ENCODE peak calls at places on chromosomes 5 and 9, in nine cellular contexts. One of them, this sample, is unnamed.

GRCh38 chr9:117080996-117081395 is 333.9 kb downstream of the ASTN2 start:
- DNase-seq in cardiac fibroblast: no peak
- DNase-seq in progenitor cell of endocrine pancreas: no peak
- DNase-seq in NB4: no peak
- DNase-seq in AG04450: no peak
- DNase-seq in GM20000: no peak
- DNase-seq in endothelial cell of umbilical vein: no peak
- DNase-seq in PC-3: no peak
- DNase-seq in transverse colon: no peak
- DNase-seq in this sample: no peak

GRCh38 chr9:137441289-137441934 is at the start of gene ENTPD8:
- DNase-seq in cardiac fibroblast: no peak
- DNase-seq in GM20000: peak; percentile 71
- DNase-seq in AG04450: no peak
- DNase-seq in NB4: peak; percentile 48
- DNase-seq in progenitor cell of endocrine pancreas: peak; percentile 83
- DNase-seq in transverse colon: peak; percentile 89
- DNase-seq in endothelial cell of umbilical vein: no peak
- DNase-seq in PC-3: peak; percentile 60
- DNase-seq in this sample: no peak

GRCh38 chr5:136036991-136037705 is 8.4 kb downstream of the TGFBI start:
- DNase-seq in NB4: peak; percentile 89
- DNase-seq in cardiac fibroblast: peak; percentile 49
- DNase-seq in PC-3: peak; percentile 89
- DNase-seq in progenitor cell of endocrine pancreas: no peak
- DNase-seq in AG04450: no peak
- DNase-seq in GM20000: no peak
- DNase-seq in transverse colon: peak; percentile 48
- DNase-seq in endothelial cell of umbilical vein: peak; percentile 58
- DNase-seq in this sample: peak; percentile 63

GRCh38 chr5:35089688-35090314 is 42.1 kb upstream of the AGXT2 start:
- DNase-seq in transverse colon: peak; percentile 72
- DNase-seq in progenitor cell of endocrine pancreas: peak; percentile 34
- DNase-seq in endothelial cell of umbilical vein: peak; percentile 38
- DNase-seq in AG04450: peak; percentile 8
- DNase-seq in PC-3: peak; percentile 88
- DNase-seq in cardiac fibroblast: peak; percentile 81
- DNase-seq in GM20000: peak; percentile 49
- DNase-seq in NB4: peak; percentile 67
- DNase-seq in this sample: peak; percentile 68

GRCh38 chr9:87337335-87338074 is 160.2 kb upstream of the DAPK1 start:
- DNase-seq in progenitor cell of endocrine pancreas: no peak
- DNase-seq in transverse colon: no peak
- DNase-seq in AG04450: no peak
- DNase-seq in endothelial cell of umbilical vein: peak; percentile 38
- DNase-seq in NB4: no peak
- DNase-seq in cardiac fibroblast: peak; percentile 59
- DNase-seq in PC-3: no peak
- DNase-seq in GM20000: no peak
- DNase-seq in this sample: no peak

GRCh38 chr5:87829214-87829551 is 416.5 kb upstream of the CCNH start:
- DNase-seq in progenitor cell of endocrine pancreas: no peak
- DNase-seq in cardiac fibroblast: peak; percentile 15
- DNase-seq in transverse colon: no peak
- DNase-seq in GM20000: no peak
- DNase-seq in NB4: no peak
- DNase-seq in AG04450: no peak
- DNase-seq in endothelial cell of umbilical vein: no peak
- DNase-seq in PC-3: peak; percentile 96
- DNase-seq in this sample: no peak

GRCh38 chr5:52738095-52738506 is 49.6 kb upstream of the ITGA1 start:
- DNase-seq in cardiac fibroblast: no peak
- DNase-seq in progenitor cell of endocrine pancreas: no peak
- DNase-seq in AG04450: no peak
- DNase-seq in transverse colon: no peak
- DNase-seq in NB4: no peak
- DNase-seq in endothelial cell of umbilical vein: peak; percentile 21
- DNase-seq in PC-3: no peak
- DNase-seq in GM20000: no peak
- DNase-seq in this sample: peak; percentile 18

GRCh38 chr5:139807647-139808030 is 12.0 kb downstream of the PSD2 start:
- DNase-seq in progenitor cell of endocrine pancreas: no peak
- DNase-seq in endothelial cell of umbilical vein: no peak
- DNase-seq in transverse colon: no peak
- DNase-seq in AG04450: no peak
- DNase-seq in GM20000: no peak
- DNase-seq in PC-3: no peak
- DNase-seq in NB4: no peak
- DNase-seq in cardiac fibroblast: no peak
- DNase-seq in this sample: no peak

GRCh38 chr5:58460727-58461286 is 921 bp upstream of the PLK2 start:
- DNase-seq in AG04450: peak; percentile 65
- DNase-seq in progenitor cell of endocrine pancreas: peak; percentile 89
- DNase-seq in endothelial cell of umbilical vein: peak; percentile 91
- DNase-seq in NB4: peak; percentile 87
- DNase-seq in PC-3: peak; percentile 88
- DNase-seq in transverse colon: peak; percentile 95
- DNase-seq in GM20000: peak; percentile 86
- DNase-seq in cardiac fibroblast: peak; percentile 92
- DNase-seq in this sample: peak; percentile 92

GRCh38 chr5:58459276-58459859 is 518 bp downstream of the PLK2 start:
- DNase-seq in PC-3: no peak
- DNase-seq in progenitor cell of endocrine pancreas: peak; percentile 39
- DNase-seq in AG04450: no peak
- DNase-seq in GM20000: peak; percentile 7
- DNase-seq in transverse colon: peak; percentile 29
- DNase-seq in NB4: no peak
- DNase-seq in endothelial cell of umbilical vein: peak; percentile 46
- DNase-seq in cardiac fibroblast: peak; percentile 67
- DNase-seq in this sample: no peak

GRCh38 chr5:58459860-58460726 is at the start of gene PLK2:
- DNase-seq in transverse colon: peak; percentile 96
- DNase-seq in cardiac fibroblast: peak; percentile 99
- DNase-seq in NB4: peak; percentile 73
- DNase-seq in PC-3: peak; percentile 80
- DNase-seq in progenitor cell of endocrine pancreas: peak; percentile 89
- DNase-seq in endothelial cell of umbilical vein: peak; percentile 95
- DNase-seq in AG04450: peak; percentile 93
- DNase-seq in GM20000: peak; percentile 92
- DNase-seq in this sample: peak; percentile 84

GRCh38 chr5:58462154-58462553 is 2.3 kb upstream of the PLK2 start:
- DNase-seq in cardiac fibroblast: peak; percentile 18
- DNase-seq in transverse colon: peak; percentile 15
- DNase-seq in PC-3: no peak
- DNase-seq in GM20000: no peak
- DNase-seq in endothelial cell of umbilical vein: peak; percentile 87
- DNase-seq in NB4: no peak
- DNase-seq in AG04450: no peak
- DNase-seq in progenitor cell of endocrine pancreas: no peak
- DNase-seq in this sample: no peak

DNA sequence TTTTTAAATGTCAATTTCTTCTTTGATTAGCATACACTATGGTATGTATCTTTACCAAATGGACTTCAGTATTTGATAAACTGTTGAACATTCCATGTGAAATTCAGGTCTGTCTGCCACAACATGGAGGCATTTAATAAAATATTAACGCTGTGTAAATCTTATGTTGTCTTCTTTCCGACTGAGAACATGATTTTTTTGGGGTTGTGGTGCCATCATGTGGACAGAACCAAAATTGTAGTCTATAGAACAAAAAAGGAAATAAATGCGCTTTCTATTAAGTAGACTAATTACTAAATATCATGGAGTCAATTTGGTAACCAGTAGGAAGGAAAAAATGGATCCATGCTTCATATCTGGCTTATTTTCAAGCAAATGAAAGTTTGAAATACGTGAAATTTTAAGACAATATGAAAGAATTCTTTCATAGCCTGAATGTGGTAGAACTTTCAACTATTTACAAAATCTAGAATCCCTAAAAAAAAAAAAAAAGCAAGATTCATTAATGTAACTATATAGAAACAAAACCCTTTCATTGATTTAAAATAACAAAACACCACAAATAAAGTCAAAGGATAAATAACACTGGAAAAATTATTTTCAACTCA is 2.8 kb upstream of the PLK2 start:
- DNase-seq in GM20000: peak; percentile 46
- DNase-seq in PC-3: peak; percentile 74
- DNase-seq in AG04450: no peak
- DNase-seq in progenitor cell of endocrine pancreas: no peak
- DNase-seq in NB4: peak; percentile 62
- DNase-seq in cardiac fibroblast: peak; percentile 79
- DNase-seq in transverse colon: peak; percentile 32
- DNase-seq in endothelial cell of umbilical vein: peak; percentile 90
- DNase-seq in this sample: peak; percentile 42
- TF ChIP-seq CTCF in GM20000: peak; percentile 16
- TF ChIP-seq CTCF in PC-3: peak; percentile 62
- TF ChIP-seq CTCF in AG04450: peak; percentile 58
- TF ChIP-seq CTCF in progenitor cell of endocrine pancreas: peak; percentile 71
- TF ChIP-seq CTCF in NB4: no peak
- TF ChIP-seq CTCF in cardiac fibroblast: peak; percentile 34
- TF ChIP-seq CTCF in transverse colon: peak; percentile 80
- TF ChIP-seq CTCF in endothelial cell of umbilical vein: peak; percentile 20
- TF ChIP-seq CTCF in this sample: peak; percentile 70

DNA sequence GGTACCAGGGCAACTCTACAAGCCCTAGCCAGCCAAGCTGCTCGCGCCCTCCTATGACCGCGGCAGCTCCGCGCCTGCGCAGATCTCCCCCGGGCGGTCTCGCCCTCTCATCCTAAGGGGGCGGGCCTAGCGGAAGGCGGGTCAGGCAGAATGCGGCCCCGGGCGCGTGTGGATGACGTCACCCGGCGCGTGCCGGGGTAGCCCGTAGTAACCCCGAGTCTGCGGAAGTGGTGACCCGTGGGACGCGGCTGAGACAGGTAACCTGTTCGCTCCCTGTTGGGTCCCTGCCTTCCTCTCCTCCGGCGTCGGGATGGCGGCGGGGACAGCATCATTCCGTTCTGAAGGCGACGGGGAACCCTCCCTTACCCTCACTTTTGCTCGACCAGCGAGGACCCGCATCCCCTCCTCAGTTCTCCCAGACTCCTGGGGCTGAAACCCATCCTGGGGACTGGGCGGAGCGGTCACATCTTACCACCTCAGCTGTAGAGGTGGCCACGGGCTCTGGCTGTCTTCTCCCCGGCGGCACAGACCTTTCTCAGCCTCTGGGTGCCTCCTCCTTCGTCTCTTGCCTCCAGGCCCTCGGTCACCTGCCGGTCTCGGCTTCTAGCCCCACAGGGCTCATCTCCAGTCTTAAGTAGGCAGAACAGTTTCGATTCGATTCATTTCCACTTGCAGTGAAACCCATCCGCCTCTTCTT is at the start of gene AOPEP:
- DNase-seq in endothelial cell of umbilical vein: peak; percentile 94
- DNase-seq in progenitor cell of endocrine pancreas: peak; percentile 98
- DNase-seq in transverse colon: peak; percentile 100
- DNase-seq in PC-3: peak; percentile 94
- DNase-seq in NB4: peak; percentile 95
- DNase-seq in cardiac fibroblast: peak; percentile 97
- DNase-seq in AG04450: peak; percentile 86
- DNase-seq in GM20000: peak; percentile 97
- DNase-seq in this sample: peak; percentile 99
- TF ChIP-seq CTCF in endothelial cell of umbilical vein: no peak
- TF ChIP-seq CTCF in progenitor cell of endocrine pancreas: no peak
- TF ChIP-seq CTCF in transverse colon: no peak
- TF ChIP-seq CTCF in PC-3: no peak
- TF ChIP-seq CTCF in NB4: no peak
- TF ChIP-seq CTCF in cardiac fibroblast: no peak
- TF ChIP-seq CTCF in AG04450: no peak
- TF ChIP-seq CTCF in GM20000: no peak
- TF ChIP-seq CTCF in this sample: no peak

DNA sequence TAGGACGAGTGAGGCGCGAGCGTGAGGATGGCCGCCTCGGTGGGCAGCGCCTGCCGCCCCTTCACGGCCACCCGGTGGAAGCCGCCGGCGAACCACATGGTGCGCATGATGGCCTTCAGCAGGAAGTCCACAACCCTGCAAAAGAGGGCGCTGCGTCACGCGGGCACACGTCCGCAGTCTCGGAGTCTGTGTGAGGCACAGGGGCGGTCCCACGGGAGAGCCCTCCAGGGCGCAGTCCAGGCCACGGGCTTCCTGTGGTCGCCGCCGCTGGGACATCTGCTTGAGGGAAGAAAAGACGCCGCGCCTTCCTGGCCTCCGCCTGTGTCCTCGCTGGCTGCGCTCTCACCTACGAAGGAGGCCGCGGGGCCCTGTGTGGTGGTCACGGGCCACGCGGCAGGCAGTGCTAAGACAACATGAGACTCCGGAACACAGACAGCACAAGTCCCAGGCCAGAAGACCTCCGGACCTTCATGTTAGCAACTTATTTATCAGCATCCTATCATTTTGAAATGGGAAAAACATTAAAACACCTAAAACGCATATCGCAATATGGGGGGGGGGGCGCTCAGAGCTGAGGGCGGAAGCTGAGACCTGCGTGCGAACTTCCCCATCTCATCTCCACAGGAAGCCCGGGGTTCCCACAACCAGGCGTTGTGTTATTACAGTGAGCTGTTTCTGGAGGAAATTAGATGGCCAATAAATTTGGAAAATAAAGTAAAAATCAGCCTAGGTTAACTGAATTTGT is 28.8 kb downstream of the LPCAT1 start:
- DNase-seq in NB4: peak; percentile 97
- DNase-seq in GM20000: peak; percentile 69
- DNase-seq in transverse colon: peak; percentile 65
- DNase-seq in AG04450: no peak
- DNase-seq in cardiac fibroblast: no peak
- DNase-seq in progenitor cell of endocrine pancreas: no peak
- DNase-seq in PC-3: no peak
- DNase-seq in endothelial cell of umbilical vein: no peak
- DNase-seq in this sample: peak; percentile 28
- TF ChIP-seq CTCF in NB4: peak; percentile 26
- TF ChIP-seq CTCF in GM20000: peak; percentile 41
- TF ChIP-seq CTCF in transverse colon: no peak
- TF ChIP-seq CTCF in AG04450: no peak
- TF ChIP-seq CTCF in cardiac fibroblast: no peak
- TF ChIP-seq CTCF in progenitor cell of endocrine pancreas: no peak
- TF ChIP-seq CTCF in PC-3: no peak
- TF ChIP-seq CTCF in endothelial cell of umbilical vein: no peak
- TF ChIP-seq CTCF in this sample: no peak

DNA sequence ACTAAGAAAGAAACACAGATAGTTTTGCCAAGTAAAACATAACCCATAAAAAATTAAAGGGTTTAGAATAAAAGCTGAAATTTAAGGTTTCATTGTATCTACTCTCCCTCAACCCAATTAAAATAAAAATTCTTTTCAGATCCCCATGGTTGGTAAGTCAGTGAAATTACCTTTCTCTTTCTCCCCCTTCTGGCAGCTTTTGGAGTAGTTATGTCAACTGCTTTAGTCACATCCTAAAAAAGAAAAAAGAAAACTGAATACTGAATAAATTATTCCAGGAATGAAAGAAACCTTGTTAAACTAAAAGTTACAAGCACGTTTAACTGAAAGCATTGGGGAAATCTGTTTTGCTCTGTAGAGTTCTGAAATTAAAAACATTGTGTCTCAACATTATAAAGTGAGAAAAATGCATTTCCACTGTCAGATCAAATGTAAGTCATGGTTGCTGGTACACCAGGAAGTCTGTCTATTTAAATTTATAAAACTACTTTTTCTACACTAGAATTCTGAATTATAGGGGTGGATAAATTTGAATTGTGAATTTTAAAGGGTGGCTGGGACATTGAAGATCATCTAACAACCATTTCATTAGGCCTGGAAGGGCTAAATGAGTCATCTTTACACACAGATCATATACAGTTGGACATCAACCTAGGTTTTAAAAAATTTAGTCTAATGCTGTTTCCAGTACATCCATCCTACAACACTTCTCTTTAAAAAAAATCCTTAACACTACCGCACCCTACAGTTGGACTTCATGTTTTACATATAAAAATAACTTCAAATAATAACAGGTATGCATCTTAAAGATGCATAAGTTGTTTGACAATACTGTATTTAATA is 24.7 kb downstream of the PSIP1 start:
- DNase-seq in PC-3: peak; percentile 51
- DNase-seq in AG04450: no peak
- DNase-seq in transverse colon: no peak
- DNase-seq in endothelial cell of umbilical vein: peak; percentile 32
- DNase-seq in NB4: peak; percentile 44
- DNase-seq in GM20000: no peak
- DNase-seq in progenitor cell of endocrine pancreas: no peak
- DNase-seq in cardiac fibroblast: peak; percentile 44
- DNase-seq in this sample: no peak
- TF ChIP-seq CTCF in PC-3: peak; percentile 57
- TF ChIP-seq CTCF in AG04450: peak; percentile 64
- TF ChIP-seq CTCF in transverse colon: peak; percentile 20
- TF ChIP-seq CTCF in endothelial cell of umbilical vein: peak; percentile 29
- TF ChIP-seq CTCF in NB4: peak; percentile 51
- TF ChIP-seq CTCF in GM20000: no peak
- TF ChIP-seq CTCF in progenitor cell of endocrine pancreas: peak; percentile 52
- TF ChIP-seq CTCF in cardiac fibroblast: peak; percentile 53
- TF ChIP-seq CTCF in this sample: peak; percentile 68